ENCODE peak calls at places on chromosomes 3 and 15, in nine cellular contexts. D is fibroblast of pulmonary artery; C is activated gamma-delta T cell treated with Interleukin-2 at 50 U/mL for 16 hours; E is stimulated activated CD4-positive, alpha-beta T cell treated with anti-CD3 and anti-CD28 coated beads, TNF-alpha, amount 100 ng/mL, for 1 hour; B is Ammon's horn; O is mucosa of descending colon; X is AG08396; L is A549; T is T-cell. H is an unnamed sample.

GRCh38 chr3:178480795-178481194 is 55.4 kb upstream of the KCNMB2 start:
- DNase-seq in B (no peak), O (no peak), X (no peak), C (no peak), D (no peak), E (no peak), L (no peak), T (no peak), H (no peak)

GRCh38 chr15:60375255-60375809 is 22.5 kb downstream of the ANXA2 start:
- DNase-seq in X (no peak), B (no peak), C (no peak), O (no peak), E (no peak), L (no peak), T (no peak), D (no peak), H (no peak)

GRCh38 chr3:129908417-129908816 is 14.9 kb upstream of the TMCC1 start:
- DNase-seq in T (no peak), B (no peak), E (no peak), L (no peak), X (no peak), C (no peak), D (no peak), O (no peak), H (peak)

GRCh38 chr3:152961323-152961722 is 126.4 kb downstream of the P2RY1 start:
- DNase-seq in X (peak), E (no peak), C (no peak), D (peak), B (peak), L (peak), T (no peak), O (no peak), H (peak)

GRCh38 chr3:190519886-190520285 is 6.0 kb downstream of the IL1RAP start:
- DNase-seq in T (no peak), C (no peak), L (no peak), E (no peak), D (no peak), O (no peak), X (no peak), B (peak), H (no peak)

GRCh38 chr3:99817047-99817436 is 620 bp upstream of the CMSS1 start:
- DNase-seq in T (no peak), B (no peak), O (peak), C (no peak), L (no peak), E (no peak), D (peak), X (peak), H (no peak)

GRCh38 chr15:58241872-58242271 is 103.7 kb downstream of the AQP9 start:
- DNase-seq in B (no peak), O (no peak), T (no peak), L (no peak), D (no peak), E (no peak), C (no peak), X (no peak), H (no peak)

GRCh38 chr15:74776851-74777768 is 4.8 kb upstream of the CSK start:
- DNase-seq in B (no peak), O (no peak), L (no peak), C (peak), D (no peak), T (no peak), E (no peak), X (no peak), H (no peak)

GRCh38 chr15:41773729-41774061 is 589 bp upstream of the MAPKBP1 start:
- DNase-seq in B (no peak), C (no peak), O (no peak), T (no peak), E (no peak), D (no peak), L (no peak), X (no peak), H (no peak)

GRCh38 chr15:63494406-63494805 is 10.0 kb upstream of the USP3 start:
- DNase-seq in T (no peak), O (no peak), E (no peak), L (no peak), B (no peak), D (no peak), C (peak), X (no peak), H (no peak)

GRCh38 chr3:901953-902778 is 190.7 kb upstream of the CNTN6 start:
- DNase-seq in T (no peak), E (no peak), D (peak), X (no peak), L (peak), C (no peak), O (no peak), B (no peak), H (peak)

GRCh38 chr15:66766282-66767228 is 64.5 kb downstream of the SMAD6 start:
- DNase-seq in C (no peak), B (no peak), L (peak), E (no peak), X (peak), T (no peak), O (no peak), D (peak), H (no peak)

GRCh38 chr15:95175914-95176658 is 944.7 kb downstream of the MCTP2 start:
- DNase-seq in D (peak), B (no peak), C (no peak), E (no peak), O (no peak), L (no peak), T (no peak), X (no peak), H (no peak)

GRCh38 chr3:123728014-123728413 is 143.2 kb upstream of the HACD2 start:
- DNase-seq in B (no peak), L (no peak), T (no peak), X (no peak), D (peak), C (no peak), O (no peak), E (no peak), H (peak)

GRCh38 chr15:77168616-77169015 is 97.7 kb upstream of the TSPAN3 start:
- DNase-seq in E (no peak), D (peak), L (no peak), C (no peak), X (no peak), B (no peak), T (no peak), O (no peak), H (peak)

GRCh38 chr15:78065284-78065872 is 12.1 kb downstream of the TBC1D2B start:
- DNase-seq in X (peak), L (no peak), C (no peak), T (no peak), E (no peak), D (peak), O (no peak), B (peak), H (peak)

GRCh38 chr3:8201886-8202285 is 299.7 kb upstream of the LMCD1 start:
- DNase-seq in L (no peak), X (no peak), T (no peak), C (no peak), D (peak), B (no peak), E (no peak), O (no peak), H (peak)

GRCh38 chr3:29324180-29324651 is 43.3 kb downstream of the RBMS3 start:
- DNase-seq in X (peak), O (peak), B (peak), D (peak), L (peak), T (no peak), C (no peak), E (no peak), H (peak)

GRCh38 chr3:52374173-52374572 is 58.1 kb downstream of the DNAH1 start:
- DNase-seq in L (no peak), E (no peak), X (no peak), T (no peak), B (no peak), C (no peak), O (no peak), D (no peak), H (no peak)

GRCh38 chr3:11635671-11636371 is 7.9 kb downstream of the VGLL4 start:
- DNase-seq in T (no peak), B (no peak), E (no peak), L (no peak), D (peak), O (no peak), C (no peak), X (no peak), H (no peak)

GRCh38 chr3:183277260-183277659 is 24.2 kb downstream of the B3GNT5 start:
- DNase-seq in L (no peak), D (no peak), E (no peak), C (no peak), X (no peak), O (no peak), B (no peak), T (no peak), H (no peak)

GRCh38 chr3:123161167-123161566 is 40.6 kb upstream of the SEC22A start:
- DNase-seq in T (no peak), X (no peak), E (no peak), D (no peak), O (no peak), L (no peak), B (no peak), C (no peak), H (no peak)

GRCh38 chr3:112579697-112580096 is 17.9 kb downstream of the SLC35A5 start:
- DNase-seq in E (no peak), O (no peak), C (no peak), L (no peak), B (no peak), X (no peak), T (no peak), D (peak), H (peak)

GRCh38 chr15:38455096-38455495 is 1.2 kb downstream of the FAM98B start:
- DNase-seq in C (no peak), O (no peak), B (peak), D (peak), L (no peak), E (no peak), X (no peak), T (no peak), H (no peak)